ENCODE peak calls at places on chromosomes 11 and 22, in seven cellular contexts. One of them, this sample, is unnamed.
A peak's percentile ranks its signal among the peaks of the same experiment; 100 is the strongest.

GRCh38 chr22:37626556-37627075 is 12.9 kb upstream of the SH3BP1 start:
- DNase-seq in GM13977: no peak
- DNase-seq in thoracic aorta: no peak
- DNase-seq in GM23338: no peak
- DNase-seq in upper lobe of right lung: no peak
- DNase-seq in CD4-positive, alpha-beta T cell: no peak
- DNase-seq in hepatocyte: no peak
- DNase-seq in this sample: no peak

GRCh38 chr11:113289341-113290187 is 24.8 kb upstream of the TTC12 start:
- DNase-seq in GM13977: peak; percentile 75
- DNase-seq in thoracic aorta: no peak
- DNase-seq in GM23338: peak; percentile 82
- DNase-seq in upper lobe of right lung: peak; percentile 79
- DNase-seq in CD4-positive, alpha-beta T cell: peak; percentile 53
- DNase-seq in hepatocyte: peak; percentile 81
- DNase-seq in this sample: peak; percentile 34

GRCh38 chr11:60316317-60316716 is 10.7 kb upstream of the MS4A6E start:
- DNase-seq in GM13977: no peak
- DNase-seq in thoracic aorta: no peak
- DNase-seq in GM23338: no peak
- DNase-seq in upper lobe of right lung: no peak
- DNase-seq in CD4-positive, alpha-beta T cell: no peak
- DNase-seq in hepatocyte: no peak
- DNase-seq in this sample: no peak

GRCh38 chr22:37601540-37602442 is 6.8 kb upstream of the GGA1 start:
- DNase-seq in GM13977: no peak
- DNase-seq in thoracic aorta: no peak
- DNase-seq in GM23338: peak; percentile 97
- DNase-seq in upper lobe of right lung: no peak
- DNase-seq in CD4-positive, alpha-beta T cell: no peak
- DNase-seq in hepatocyte: peak; percentile 77
- DNase-seq in this sample: no peak

GRCh38 chr11:133409799-133410198 is 122.5 kb downstream of the OPCML start:
- DNase-seq in GM13977: no peak
- DNase-seq in thoracic aorta: no peak
- DNase-seq in GM23338: no peak
- DNase-seq in upper lobe of right lung: no peak
- DNase-seq in CD4-positive, alpha-beta T cell: no peak
- DNase-seq in hepatocyte: no peak
- DNase-seq in this sample: no peak

GRCh38 chr11:119175493-119176077 is 7.1 kb downstream of the NLRX1 start:
- DNase-seq in GM13977: no peak
- DNase-seq in thoracic aorta: no peak
- DNase-seq in GM23338: no peak
- DNase-seq in upper lobe of right lung: no peak
- DNase-seq in CD4-positive, alpha-beta T cell: no peak
- DNase-seq in hepatocyte: no peak
- DNase-seq in this sample: no peak

GRCh38 chr22:29744902-29745301 is 21.9 kb downstream of the ZMAT5 start:
- DNase-seq in GM13977: no peak
- DNase-seq in thoracic aorta: no peak
- DNase-seq in GM23338: no peak
- DNase-seq in upper lobe of right lung: no peak
- DNase-seq in CD4-positive, alpha-beta T cell: no peak
- DNase-seq in hepatocyte: peak; percentile 40
- DNase-seq in this sample: no peak

GRCh38 chr11:13339196-13340153 is 61.9 kb downstream of the BMAL1 start:
- DNase-seq in GM13977: no peak
- DNase-seq in thoracic aorta: no peak
- DNase-seq in GM23338: no peak
- DNase-seq in upper lobe of right lung: no peak
- DNase-seq in CD4-positive, alpha-beta T cell: no peak
- DNase-seq in hepatocyte: peak; percentile 31
- DNase-seq in this sample: no peak

GRCh38 chr22:39039306-39040126 is 1.1 kb upstream of the APOBEC3F start:
- DNase-seq in GM13977: no peak
- DNase-seq in thoracic aorta: no peak
- DNase-seq in GM23338: no peak
- DNase-seq in upper lobe of right lung: no peak
- DNase-seq in CD4-positive, alpha-beta T cell: no peak
- DNase-seq in hepatocyte: no peak
- DNase-seq in this sample: no peak

GRCh38 chr11:120431633-120432032 is 79.9 kb upstream of the GRIK4 start:
- DNase-seq in GM13977: no peak
- DNase-seq in thoracic aorta: no peak
- DNase-seq in GM23338: peak; percentile 67
- DNase-seq in upper lobe of right lung: no peak
- DNase-seq in CD4-positive, alpha-beta T cell: no peak
- DNase-seq in hepatocyte: peak; percentile 43
- DNase-seq in this sample: no peak

GRCh38 chr22:36104988-36105387 is 55.6 kb downstream of the APOL3 start:
- DNase-seq in GM13977: no peak
- DNase-seq in thoracic aorta: no peak
- DNase-seq in GM23338: no peak
- DNase-seq in upper lobe of right lung: no peak
- DNase-seq in CD4-positive, alpha-beta T cell: no peak
- DNase-seq in hepatocyte: no peak
- DNase-seq in this sample: no peak

GRCh38 chr22:40076702-40077645 is 82.2 kb downstream of the FAM83F start:
- DNase-seq in GM13977: no peak
- DNase-seq in thoracic aorta: no peak
- DNase-seq in GM23338: peak; percentile 46
- DNase-seq in upper lobe of right lung: no peak
- DNase-seq in CD4-positive, alpha-beta T cell: no peak
- DNase-seq in hepatocyte: no peak
- DNase-seq in this sample: peak; percentile 13

GRCh38 chr22:24499706-24500105 is 4.6 kb downstream of the UPB1 start:
- DNase-seq in GM13977: no peak
- DNase-seq in thoracic aorta: no peak
- DNase-seq in GM23338: no peak
- DNase-seq in upper lobe of right lung: no peak
- DNase-seq in CD4-positive, alpha-beta T cell: no peak
- DNase-seq in hepatocyte: no peak
- DNase-seq in this sample: no peak

GRCh38 chr11:13876423-13876822 is 86.1 kb upstream of the SPON1 start:
- DNase-seq in GM13977: no peak
- DNase-seq in thoracic aorta: no peak
- DNase-seq in GM23338: no peak
- DNase-seq in upper lobe of right lung: no peak
- DNase-seq in CD4-positive, alpha-beta T cell: no peak
- DNase-seq in hepatocyte: no peak
- DNase-seq in this sample: no peak

GRCh38 chr11:92500463-92500862 is 275.8 kb downstream of the FAT3 start:
- DNase-seq in GM13977: no peak
- DNase-seq in thoracic aorta: no peak
- DNase-seq in GM23338: no peak
- DNase-seq in upper lobe of right lung: no peak
- DNase-seq in CD4-positive, alpha-beta T cell: no peak
- DNase-seq in hepatocyte: no peak
- DNase-seq in this sample: no peak

GRCh38 chr11:122709042-122709760 is 53.7 kb downstream of the UBASH3B start:
- DNase-seq in GM13977: no peak
- DNase-seq in thoracic aorta: no peak
- DNase-seq in GM23338: no peak
- DNase-seq in upper lobe of right lung: no peak
- DNase-seq in CD4-positive, alpha-beta T cell: no peak
- DNase-seq in hepatocyte: no peak
- DNase-seq in this sample: no peak

GRCh38 chr11:1943576-1943975 is 3.6 kb upstream of the MRPL23 start:
- DNase-seq in GM13977: no peak
- DNase-seq in thoracic aorta: no peak
- DNase-seq in GM23338: peak; percentile 54
- DNase-seq in upper lobe of right lung: peak; percentile 44
- DNase-seq in CD4-positive, alpha-beta T cell: no peak
- DNase-seq in hepatocyte: no peak
- DNase-seq in this sample: no peak

GRCh38 chr11:63670738-63671321 is 346 bp downstream of the ATL3 start:
- DNase-seq in GM13977: peak; percentile 65
- DNase-seq in thoracic aorta: no peak
- DNase-seq in GM23338: peak; percentile 68
- DNase-seq in upper lobe of right lung: peak; percentile 86
- DNase-seq in CD4-positive, alpha-beta T cell: peak; percentile 3
- DNase-seq in hepatocyte: peak; percentile 52
- DNase-seq in this sample: no peak

GRCh38 chr22:46509416-46510089 is 27.9 kb downstream of the CELSR1 start:
- DNase-seq in GM13977: no peak
- DNase-seq in thoracic aorta: no peak
- DNase-seq in GM23338: no peak
- DNase-seq in upper lobe of right lung: no peak
- DNase-seq in CD4-positive, alpha-beta T cell: no peak
- DNase-seq in hepatocyte: peak; percentile 2
- DNase-seq in this sample: no peak

GRCh38 chr11:10899542-10899830 is 41.6 kb upstream of the ZBED5 start:
- DNase-seq in GM13977: no peak
- DNase-seq in thoracic aorta: peak; percentile 20
- DNase-seq in GM23338: no peak
- DNase-seq in upper lobe of right lung: peak; percentile 70
- DNase-seq in CD4-positive, alpha-beta T cell: no peak
- DNase-seq in hepatocyte: peak; percentile 62
- DNase-seq in this sample: peak; percentile 24

GRCh38 chr22:32625985-32626384 is 151.4 kb downstream of the FBXO7 start:
- DNase-seq in GM13977: no peak
- DNase-seq in thoracic aorta: no peak
- DNase-seq in GM23338: no peak
- DNase-seq in upper lobe of right lung: no peak
- DNase-seq in CD4-positive, alpha-beta T cell: no peak
- DNase-seq in hepatocyte: no peak
- DNase-seq in this sample: no peak

GRCh38 chr11:23990346-23990745 is 506.5 kb upstream of the LUZP2 start:
- DNase-seq in GM13977: no peak
- DNase-seq in thoracic aorta: no peak
- DNase-seq in GM23338: no peak
- DNase-seq in upper lobe of right lung: no peak
- DNase-seq in CD4-positive, alpha-beta T cell: no peak
- DNase-seq in hepatocyte: no peak
- DNase-seq in this sample: no peak

GRCh38 chr11:19832166-19832750 is 119.6 kb downstream of the NAV2 start:
- DNase-seq in GM13977: no peak
- DNase-seq in thoracic aorta: no peak
- DNase-seq in GM23338: no peak
- DNase-seq in upper lobe of right lung: no peak
- DNase-seq in CD4-positive, alpha-beta T cell: no peak
- DNase-seq in hepatocyte: no peak
- DNase-seq in this sample: no peak

GRCh38 chr11:21615871-21616270 is 577.0 kb upstream of the ANO5 start:
- DNase-seq in GM13977: no peak
- DNase-seq in thoracic aorta: no peak
- DNase-seq in GM23338: no peak
- DNase-seq in upper lobe of right lung: no peak
- DNase-seq in CD4-positive, alpha-beta T cell: no peak
- DNase-seq in hepatocyte: no peak
- DNase-seq in this sample: no peak

GRCh38 chr11:117834068-117834810 is 9.7 kb upstream of the FXYD2 start:
- DNase-seq in GM13977: no peak
- DNase-seq in thoracic aorta: no peak
- DNase-seq in GM23338: no peak
- DNase-seq in upper lobe of right lung: no peak
- DNase-seq in CD4-positive, alpha-beta T cell: no peak
- DNase-seq in hepatocyte: no peak
- DNase-seq in this sample: no peak

GRCh38 chr11:130068986-130069683 is 559 bp upstream of the APLP2 start:
- DNase-seq in GM13977: no peak
- DNase-seq in thoracic aorta: peak; percentile 11
- DNase-seq in GM23338: peak; percentile 67
- DNase-seq in upper lobe of right lung: peak; percentile 81
- DNase-seq in CD4-positive, alpha-beta T cell: peak; percentile 59
- DNase-seq in hepatocyte: peak; percentile 61
- DNase-seq in this sample: no peak
- TF ChIP-seq CTCF in GM13977: no peak
- TF ChIP-seq CTCF in thoracic aorta: no peak
- TF ChIP-seq CTCF in GM23338: no peak
- TF ChIP-seq CTCF in upper lobe of right lung: no peak
- TF ChIP-seq CTCF in CD4-positive, alpha-beta T cell: no peak
- TF ChIP-seq CTCF in hepatocyte: no peak
- TF ChIP-seq CTCF in this sample: no peak

DNA sequence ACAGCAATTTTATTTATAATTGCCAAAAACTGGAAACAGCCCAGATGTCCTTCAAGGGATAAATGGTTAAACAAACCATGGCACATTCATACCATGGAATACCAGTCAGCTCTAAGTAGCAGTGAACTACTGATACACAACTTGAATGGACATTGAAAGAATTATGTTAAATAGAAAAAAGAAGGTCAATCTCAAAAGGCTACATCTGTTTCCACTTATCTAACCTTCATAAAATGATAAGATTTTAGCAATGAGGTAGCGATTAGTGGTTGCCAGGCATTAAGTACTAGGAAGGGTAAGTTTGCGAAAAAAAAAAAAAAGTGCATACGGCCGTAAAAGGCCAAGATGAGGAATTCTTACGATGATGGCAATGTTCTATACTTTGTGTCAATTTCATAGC is 738.7 kb upstream of the ANO3 start:
- DNase-seq in GM13977: no peak
- DNase-seq in thoracic aorta: no peak
- DNase-seq in GM23338: no peak
- DNase-seq in upper lobe of right lung: no peak
- DNase-seq in CD4-positive, alpha-beta T cell: no peak
- DNase-seq in hepatocyte: no peak
- DNase-seq in this sample: no peak
- TF ChIP-seq CTCF in GM13977: no peak
- TF ChIP-seq CTCF in thoracic aorta: no peak
- TF ChIP-seq CTCF in GM23338: no peak
- TF ChIP-seq CTCF in upper lobe of right lung: no peak
- TF ChIP-seq CTCF in CD4-positive, alpha-beta T cell: no peak
- TF ChIP-seq CTCF in hepatocyte: no peak
- TF ChIP-seq CTCF in this sample: no peak

GRCh38 chr11:114774599-114775365 is 96.5 kb downstream of the NXPE2 start:
- DNase-seq in GM13977: peak; percentile 63
- DNase-seq in thoracic aorta: no peak
- DNase-seq in GM23338: peak; percentile 90
- DNase-seq in upper lobe of right lung: no peak
- DNase-seq in CD4-positive, alpha-beta T cell: no peak
- DNase-seq in hepatocyte: peak; percentile 86
- DNase-seq in this sample: peak; percentile 48
- TF ChIP-seq CTCF in GM13977: peak; percentile 71
- TF ChIP-seq CTCF in thoracic aorta: no peak
- TF ChIP-seq CTCF in GM23338: peak; percentile 100
- TF ChIP-seq CTCF in upper lobe of right lung: peak; percentile 68
- TF ChIP-seq CTCF in CD4-positive, alpha-beta T cell: no peak
- TF ChIP-seq CTCF in hepatocyte: peak; percentile 91
- TF ChIP-seq CTCF in this sample: peak; percentile 54

DNA sequence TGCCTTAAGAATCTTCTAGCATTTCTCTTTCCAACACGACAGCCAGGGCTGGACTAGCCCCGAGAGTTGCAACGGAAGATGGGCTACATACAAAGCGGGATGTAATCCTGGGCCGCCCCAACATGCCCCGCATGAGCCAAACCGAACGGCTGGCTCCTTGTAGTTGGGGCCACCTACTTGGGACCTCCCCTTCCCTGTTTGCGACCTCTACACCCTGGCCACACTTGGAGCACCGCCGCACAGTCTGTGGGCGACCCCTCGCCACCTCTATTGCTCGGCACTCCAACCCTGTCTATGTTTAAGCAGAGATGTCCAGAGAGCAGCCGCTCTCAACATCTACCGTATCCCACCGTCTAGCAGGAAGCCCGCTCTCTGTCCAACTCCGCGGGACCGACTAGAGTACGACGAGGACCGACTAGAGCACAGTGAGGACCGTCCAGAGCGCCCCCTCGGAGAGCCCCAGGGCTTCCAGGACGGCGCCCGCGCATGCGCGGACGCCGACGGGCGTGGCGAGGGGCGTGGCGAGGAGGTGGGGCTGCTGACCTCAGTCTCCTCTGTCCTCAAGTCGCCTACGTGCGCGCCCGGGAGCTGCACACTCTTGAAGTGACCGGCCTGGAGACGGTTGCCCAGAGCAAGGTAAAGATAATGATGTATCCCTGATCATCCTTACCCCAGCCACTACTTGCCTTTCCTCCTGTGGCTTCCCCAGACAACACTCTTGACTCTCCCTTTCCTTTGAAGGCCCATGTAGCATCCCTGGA is 32.3 kb downstream of the NEAT1 start:
- DNase-seq in GM13977: peak; percentile 98
- DNase-seq in thoracic aorta: peak; percentile 64
- DNase-seq in GM23338: peak; percentile 95
- DNase-seq in upper lobe of right lung: peak; percentile 95
- DNase-seq in CD4-positive, alpha-beta T cell: peak; percentile 70
- DNase-seq in hepatocyte: peak; percentile 93
- DNase-seq in this sample: peak; percentile 80
- TF ChIP-seq CTCF in GM13977: peak; percentile 32
- TF ChIP-seq CTCF in thoracic aorta: no peak
- TF ChIP-seq CTCF in GM23338: no peak
- TF ChIP-seq CTCF in upper lobe of right lung: no peak
- TF ChIP-seq CTCF in CD4-positive, alpha-beta T cell: no peak
- TF ChIP-seq CTCF in hepatocyte: no peak
- TF ChIP-seq CTCF in this sample: no peak